ENCODE peak calls at places on chromosomes 7 and 10, in four cellular contexts. One of them, this sample, is unnamed.

GRCh38 chr10:47403401-47404318 is 19.6 kb upstream of the ZNF488 start:
- DNase-seq in naive thymus-derived CD4-positive, alpha-beta T cell: no peak
- DNase-seq in PC-9: no peak
- DNase-seq in cardiac muscle cell: peak; percentile 71
- DNase-seq in this sample: no peak

GRCh38 chr7:116177009-116177408 is 33.3 kb upstream of the TES start:
- DNase-seq in naive thymus-derived CD4-positive, alpha-beta T cell: no peak
- DNase-seq in PC-9: peak; percentile 38
- DNase-seq in cardiac muscle cell: peak; percentile 66
- DNase-seq in this sample: no peak

GRCh38 chr7:94449151-94449725 is 54.5 kb downstream of the COL1A2 start:
- DNase-seq in naive thymus-derived CD4-positive, alpha-beta T cell: no peak
- DNase-seq in cardiac muscle cell: peak; percentile 69
- DNase-seq in PC-9: no peak
- DNase-seq in this sample: no peak

GRCh38 chr7:91194841-91195240 is 69.4 kb upstream of the FZD1 start:
- DNase-seq in naive thymus-derived CD4-positive, alpha-beta T cell: no peak
- DNase-seq in cardiac muscle cell: no peak
- DNase-seq in PC-9: no peak
- DNase-seq in this sample: no peak

GRCh38 chr10:131822013-131822693 is 78.7 kb upstream of the PPP2R2D start:
- DNase-seq in PC-9: no peak
- DNase-seq in naive thymus-derived CD4-positive, alpha-beta T cell: no peak
- DNase-seq in cardiac muscle cell: no peak
- DNase-seq in this sample: no peak

GRCh38 chr7:102432476-102433318 is 678 bp upstream of the ORAI2 start:
- DNase-seq in cardiac muscle cell: no peak
- DNase-seq in naive thymus-derived CD4-positive, alpha-beta T cell: no peak
- DNase-seq in PC-9: no peak
- DNase-seq in this sample: no peak

GRCh38 chr10:111360260-111360925 is 283.6 kb downstream of the ADRA2A start:
- DNase-seq in naive thymus-derived CD4-positive, alpha-beta T cell: no peak
- DNase-seq in PC-9: peak; percentile 10
- DNase-seq in cardiac muscle cell: peak; percentile 2
- DNase-seq in this sample: no peak

GRCh38 chr10:122495406-122496340 is 34.3 kb downstream of the HTRA1 start:
- DNase-seq in cardiac muscle cell: peak; percentile 82
- DNase-seq in naive thymus-derived CD4-positive, alpha-beta T cell: no peak
- DNase-seq in PC-9: no peak
- DNase-seq in this sample: no peak

GRCh38 chr7:81482600-81483186 is 287.2 kb downstream of the HGF start:
- DNase-seq in PC-9: no peak
- DNase-seq in naive thymus-derived CD4-positive, alpha-beta T cell: no peak
- DNase-seq in cardiac muscle cell: peak; percentile 64
- DNase-seq in this sample: no peak

GRCh38 chr10:770975-771374 is 81.5 kb upstream of the DIP2C start:
- DNase-seq in cardiac muscle cell: no peak
- DNase-seq in naive thymus-derived CD4-positive, alpha-beta T cell: no peak
- DNase-seq in PC-9: no peak
- DNase-seq in this sample: no peak

GRCh38 chr10:771647-772046 is 82.2 kb upstream of the DIP2C start:
- DNase-seq in cardiac muscle cell: no peak
- DNase-seq in PC-9: no peak
- DNase-seq in naive thymus-derived CD4-positive, alpha-beta T cell: no peak
- DNase-seq in this sample: no peak

GRCh38 chr10:772227-772637 is 82.8 kb upstream of the DIP2C start:
- DNase-seq in naive thymus-derived CD4-positive, alpha-beta T cell: no peak
- DNase-seq in cardiac muscle cell: no peak
- DNase-seq in PC-9: no peak
- DNase-seq in this sample: no peak

GRCh38 chr10:767794-768193 is 78.3 kb upstream of the DIP2C start:
- DNase-seq in PC-9: no peak
- DNase-seq in naive thymus-derived CD4-positive, alpha-beta T cell: no peak
- DNase-seq in cardiac muscle cell: no peak
- DNase-seq in this sample: no peak

DNA sequence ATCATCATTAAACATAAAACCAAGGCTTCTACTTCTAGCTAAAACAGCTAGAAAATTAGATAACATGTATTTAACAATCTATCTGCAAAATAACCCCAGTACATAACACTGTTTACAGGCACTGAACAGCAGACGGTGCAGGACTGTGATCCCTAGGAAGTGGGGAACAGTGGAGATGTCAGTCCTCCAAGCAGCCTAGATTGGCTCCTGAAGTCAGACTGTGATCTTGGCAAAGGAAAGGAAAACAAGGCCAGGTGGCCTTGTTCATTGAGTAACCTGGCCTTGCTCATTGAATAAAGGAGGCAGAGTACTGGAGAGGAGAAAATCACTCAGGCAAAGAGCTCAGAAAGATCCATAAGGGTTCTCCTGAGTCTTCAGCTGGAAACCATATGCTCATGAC is 77.7 kb upstream of the DIP2C start:
- DNase-seq in cardiac muscle cell: no peak
- DNase-seq in naive thymus-derived CD4-positive, alpha-beta T cell: no peak
- DNase-seq in PC-9: no peak
- DNase-seq in this sample: no peak
- H3K9me3 ChIP-seq in cardiac muscle cell: no peaks in the 10 kb centered on the region
- H3K9me3 ChIP-seq in naive thymus-derived CD4-positive, alpha-beta T cell: no peaks in the 10 kb centered on the region
- H3K9me3 ChIP-seq in PC-9: no peaks in the 10 kb centered on the region
- H3K9me3 ChIP-seq in this sample: peaks cover 2% of the 10 kb centered on the region

GRCh38 chr10:79465341-79465740 is 19.9 kb upstream of the ZCCHC24 start:
- DNase-seq in naive thymus-derived CD4-positive, alpha-beta T cell: no peak
- DNase-seq in cardiac muscle cell: no peak
- DNase-seq in PC-9: no peak
- DNase-seq in this sample: no peak
- H3K9me3 ChIP-seq in naive thymus-derived CD4-positive, alpha-beta T cell: no peaks in the 10 kb centered on the region
- H3K9me3 ChIP-seq in cardiac muscle cell: no peaks in the 10 kb centered on the region
- H3K9me3 ChIP-seq in PC-9: no peaks in the 10 kb centered on the region
- H3K9me3 ChIP-seq in this sample: no peaks in the 10 kb centered on the region

GRCh38 chr7:2750054-2750453 is 62.1 kb downstream of the AMZ1 start:
- DNase-seq in PC-9: no peak
- DNase-seq in naive thymus-derived CD4-positive, alpha-beta T cell: no peak
- DNase-seq in cardiac muscle cell: no peak
- DNase-seq in this sample: no peak
- H3K9me3 ChIP-seq in PC-9: peaks cover 4% of the 10 kb centered on the region
- H3K9me3 ChIP-seq in naive thymus-derived CD4-positive, alpha-beta T cell: no peaks in the 10 kb centered on the region
- H3K9me3 ChIP-seq in cardiac muscle cell: no peaks in the 10 kb centered on the region
- H3K9me3 ChIP-seq in this sample: no peaks in the 10 kb centered on the region

GRCh38 chr10:44725404-44725803 is 185.7 kb upstream of the TMEM72 start:
- DNase-seq in PC-9: no peak
- DNase-seq in cardiac muscle cell: peak; percentile 25
- DNase-seq in naive thymus-derived CD4-positive, alpha-beta T cell: no peak
- DNase-seq in this sample: no peak
- H3K9me3 ChIP-seq in PC-9: no peaks in the 10 kb centered on the region
- H3K9me3 ChIP-seq in cardiac muscle cell: no peaks in the 10 kb centered on the region
- H3K9me3 ChIP-seq in naive thymus-derived CD4-positive, alpha-beta T cell: no peaks in the 10 kb centered on the region
- H3K9me3 ChIP-seq in this sample: no peaks in the 10 kb centered on the region

DNA sequence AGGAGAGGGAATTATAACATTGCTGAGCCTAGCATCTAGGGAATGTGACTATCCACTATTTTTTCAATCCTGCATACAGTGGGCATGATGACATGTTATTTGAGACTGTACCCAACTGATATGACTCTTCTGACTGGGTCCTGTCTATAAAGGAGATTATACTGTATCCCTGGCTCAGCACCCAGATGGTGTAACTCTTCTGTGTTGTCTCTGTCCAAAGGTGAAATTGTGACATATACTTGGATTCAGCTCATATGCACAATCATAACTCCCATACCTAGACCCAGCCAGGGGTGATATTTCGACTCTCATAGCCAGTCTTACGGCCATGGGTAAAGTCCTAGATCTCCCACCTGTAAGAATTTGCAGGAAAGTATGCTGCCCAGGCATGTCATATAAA is 59.3 kb downstream of the ZNF736 start:
- DNase-seq in cardiac muscle cell: no peak
- DNase-seq in PC-9: no peak
- DNase-seq in naive thymus-derived CD4-positive, alpha-beta T cell: no peak
- DNase-seq in this sample: no peak
- H3K9me3 ChIP-seq in cardiac muscle cell: no peaks in the 10 kb centered on the region
- H3K9me3 ChIP-seq in PC-9: no peaks in the 10 kb centered on the region
- H3K9me3 ChIP-seq in naive thymus-derived CD4-positive, alpha-beta T cell: no peaks in the 10 kb centered on the region
- H3K9me3 ChIP-seq in this sample: peaks cover 3% of the 10 kb centered on the region

GRCh38 chr7:27247000-27247399 is 4.4 kb downstream of the EVX1 start:
- DNase-seq in naive thymus-derived CD4-positive, alpha-beta T cell: no peak
- DNase-seq in cardiac muscle cell: no peak
- DNase-seq in PC-9: no peak
- DNase-seq in this sample: no peak
- H3K9me3 ChIP-seq in naive thymus-derived CD4-positive, alpha-beta T cell: no peaks in the 10 kb centered on the region
- H3K9me3 ChIP-seq in cardiac muscle cell: no peaks in the 10 kb centered on the region
- H3K9me3 ChIP-seq in PC-9: no peaks in the 10 kb centered on the region
- H3K9me3 ChIP-seq in this sample: no peaks in the 10 kb centered on the region

GRCh38 chr10:38127812-38128211 is 33.7 kb downstream of the ZNF37A start:
- DNase-seq in PC-9: no peak
- DNase-seq in naive thymus-derived CD4-positive, alpha-beta T cell: no peak
- DNase-seq in cardiac muscle cell: no peak
- DNase-seq in this sample: no peak
- H3K9me3 ChIP-seq in PC-9: peaks cover 6% of the 10 kb centered on the region
- H3K9me3 ChIP-seq in naive thymus-derived CD4-positive, alpha-beta T cell: peaks cover 15% of the 10 kb centered on the region
- H3K9me3 ChIP-seq in cardiac muscle cell: no peaks in the 10 kb centered on the region
- H3K9me3 ChIP-seq in this sample: peaks cover 14% of the 10 kb centered on the region

GRCh38 chr10:37952051-37952815 is 24.2 kb downstream of the ZNF25 start:
- DNase-seq in cardiac muscle cell: no peak
- DNase-seq in PC-9: no peak
- DNase-seq in naive thymus-derived CD4-positive, alpha-beta T cell: no peak
- DNase-seq in this sample: no peak

GRCh38 chr10:37947526-37947925 is 28.9 kb downstream of the ZNF25 start:
- DNase-seq in PC-9: no peak
- DNase-seq in cardiac muscle cell: no peak
- DNase-seq in naive thymus-derived CD4-positive, alpha-beta T cell: no peak
- DNase-seq in this sample: no peak

GRCh38 chr10:37952926-37953325 is 23.5 kb downstream of the ZNF25 start:
- DNase-seq in cardiac muscle cell: no peak
- DNase-seq in naive thymus-derived CD4-positive, alpha-beta T cell: no peak
- DNase-seq in PC-9: no peak
- DNase-seq in this sample: no peak

DNA sequence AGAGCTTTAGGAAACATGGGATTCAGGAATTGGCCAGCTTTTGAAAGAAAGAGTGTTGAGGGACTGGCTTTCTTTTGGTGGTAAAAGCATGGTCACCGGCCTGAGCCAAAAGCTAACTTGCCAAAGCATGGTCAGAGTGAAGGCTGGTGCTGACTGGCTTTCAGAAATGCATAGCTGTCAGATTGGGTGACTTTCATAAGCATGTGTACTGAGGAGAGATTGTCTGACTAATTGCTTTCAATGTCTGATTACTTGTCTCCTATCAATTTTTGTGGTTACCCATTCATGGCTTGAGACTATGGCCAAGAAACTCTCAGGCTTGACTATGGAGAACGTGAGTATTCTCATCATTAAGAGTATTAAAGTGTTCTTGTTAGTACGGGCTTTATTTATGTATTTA is 28.2 kb downstream of the ZNF25 start:
- DNase-seq in cardiac muscle cell: peak; percentile 15
- DNase-seq in PC-9: no peak
- DNase-seq in naive thymus-derived CD4-positive, alpha-beta T cell: no peak
- DNase-seq in this sample: no peak
- H3K9me3 ChIP-seq in cardiac muscle cell: peaks cover 3% of the 10 kb centered on the region
- H3K9me3 ChIP-seq in PC-9: no peaks in the 10 kb centered on the region
- H3K9me3 ChIP-seq in naive thymus-derived CD4-positive, alpha-beta T cell: peaks cover 3% of the 10 kb centered on the region
- H3K9me3 ChIP-seq in this sample: peaks cover 8% of the 10 kb centered on the region

GRCh38 chr7:151504715-151505326 is 14.9 kb downstream of the RHEB start:
- DNase-seq in PC-9: no peak
- DNase-seq in naive thymus-derived CD4-positive, alpha-beta T cell: no peak
- DNase-seq in cardiac muscle cell: no peak
- DNase-seq in this sample: no peak

GRCh38 chr7:151505433-151505832 is 14.3 kb downstream of the RHEB start:
- DNase-seq in naive thymus-derived CD4-positive, alpha-beta T cell: no peak
- DNase-seq in PC-9: no peak
- DNase-seq in cardiac muscle cell: no peak
- DNase-seq in this sample: no peak

GRCh38 chr7:151503902-151504714 is 15.6 kb downstream of the RHEB start:
- DNase-seq in PC-9: peak; percentile 20
- DNase-seq in cardiac muscle cell: peak; percentile 93
- DNase-seq in naive thymus-derived CD4-positive, alpha-beta T cell: no peak
- DNase-seq in this sample: no peak

GRCh38 chr7:151506901-151507382 is 12.8 kb downstream of the RHEB start:
- DNase-seq in naive thymus-derived CD4-positive, alpha-beta T cell: no peak
- DNase-seq in cardiac muscle cell: no peak
- DNase-seq in PC-9: no peak
- DNase-seq in this sample: no peak

GRCh38 chr7:151505836-151506468 is 13.7 kb downstream of the RHEB start:
- DNase-seq in cardiac muscle cell: no peak
- DNase-seq in naive thymus-derived CD4-positive, alpha-beta T cell: no peak
- DNase-seq in PC-9: no peak
- DNase-seq in this sample: no peak
- H3K9me3 ChIP-seq in cardiac muscle cell: no peaks in the 10 kb centered on the region
- H3K9me3 ChIP-seq in naive thymus-derived CD4-positive, alpha-beta T cell: no peaks in the 10 kb centered on the region
- H3K9me3 ChIP-seq in PC-9: no peaks in the 10 kb centered on the region
- H3K9me3 ChIP-seq in this sample: no peaks in the 10 kb centered on the region

GRCh38 chr7:64516451-64516850 is 46.4 kb downstream of the ZNF680 start:
- DNase-seq in cardiac muscle cell: peak; percentile 18
- DNase-seq in naive thymus-derived CD4-positive, alpha-beta T cell: no peak
- DNase-seq in PC-9: no peak
- DNase-seq in this sample: no peak
- H3K9me3 ChIP-seq in cardiac muscle cell: no peaks in the 10 kb centered on the region
- H3K9me3 ChIP-seq in naive thymus-derived CD4-positive, alpha-beta T cell: peaks cover 6% of the 10 kb centered on the region
- H3K9me3 ChIP-seq in PC-9: peaks cover 33% of the 10 kb centered on the region
- H3K9me3 ChIP-seq in this sample: peaks cover 28% of the 10 kb centered on the region

This sample was measured in T-helper 17 cell.